ENCODE peak calls at places on chromosomes 16 and 17, in nine cellular contexts. Y is HEK293T, Q is EL, L is heart left ventricle, W is NCI-H1436, R is progenitor cell of endocrine pancreas, X is anterior cingulate cortex, D is COLO829, P is Kasumi-1. A is an unnamed sample.

GRCh38 chr16:86308514-86308913 is 201.8 kb upstream of the FOXF1 start:
- DNase-seq in Y (no peak), Q (no peak), L (no peak), W (no peak), R (no peak), X (no peak), D (no peak), P (no peak), A (no peak)

GRCh38 chr17:50146230-50146926 is 4.1 kb downstream of the PPP1R9B start:
- DNase-seq in Y (no peak), Q (no peak), L (peak), W (no peak), R (no peak), X (no peak), D (no peak), P (no peak), A (no peak)

GRCh38 chr17:59160203-59161025 is 4.9 kb downstream of the PRR11 start:
- DNase-seq in Y (no peak), Q (no peak), L (no peak), W (no peak), R (no peak), X (no peak), D (no peak), P (no peak), A (no peak)

GRCh38 chr16:19415461-19415860 is 2.2 kb upstream of the TMC5 start:
- DNase-seq in Y (no peak), Q (no peak), L (no peak), W (no peak), R (no peak), X (no peak), D (no peak), P (no peak), A (no peak)

GRCh38 chr16:81443688-81444447 is 740 bp upstream of the CMIP start:
- DNase-seq in Y (no peak), Q (no peak), L (no peak), W (no peak), R (peak), X (no peak), D (no peak), P (no peak), A (peak)

GRCh38 chr16:77137045-77137444 is 53.9 kb upstream of the MON1B start:
- DNase-seq in Y (no peak), Q (no peak), L (no peak), W (no peak), R (no peak), X (no peak), D (no peak), P (no peak), A (no peak)

GRCh38 chr16:51949260-51949659 is 597.7 kb downstream of the TOX3 start:
- DNase-seq in Y (no peak), Q (no peak), L (no peak), W (no peak), R (no peak), X (no peak), D (no peak), P (no peak), A (no peak)

GRCh38 chr17:39177256-39177655 is 11.3 kb upstream of the ARL5C start:
- DNase-seq in Y (no peak), Q (no peak), L (no peak), W (no peak), R (no peak), X (no peak), D (no peak), P (no peak), A (no peak)

GRCh38 chr16:66020642-66021041 is 345.8 kb upstream of the CDH5 start:
- DNase-seq in Y (no peak), Q (peak), L (no peak), W (no peak), R (no peak), X (no peak), D (no peak), P (no peak), A (no peak)

GRCh38 chr16:87697792-87698191 is 68.0 kb downstream of the KLHDC4 start:
- DNase-seq in Y (no peak), Q (no peak), L (no peak), W (no peak), R (no peak), X (no peak), D (no peak), P (no peak), A (no peak)

GRCh38 chr17:74971842-74972106 is 785 bp downstream of the HID1 start:
- DNase-seq in Y (no peak), Q (no peak), L (no peak), W (no peak), R (no peak), X (no peak), D (no peak), P (no peak), A (no peak)

GRCh38 chr16:5916711-5917191 is 819.2 kb upstream of the EEF2KMT start:
- DNase-seq in Y (no peak), Q (no peak), L (no peak), W (no peak), R (no peak), X (no peak), D (no peak), P (no peak), A (no peak)

GRCh38 chr17:9209781-9210370 is 188.6 kb downstream of the NTN1 start:
- DNase-seq in Y (no peak), Q (no peak), L (peak), W (no peak), R (no peak), X (no peak), D (no peak), P (no peak), A (no peak)

GRCh38 chr17:63435681-63436522 is 10.2 kb downstream of the CYB561 start:
- DNase-seq in Y (no peak), Q (no peak), L (no peak), W (peak), R (no peak), X (no peak), D (no peak), P (no peak), A (no peak)

GRCh38 chr17:78805301-78805700 is 23.2 kb upstream of the CYTH1 start:
- DNase-seq in Y (no peak), Q (no peak), L (no peak), W (no peak), R (no peak), X (no peak), D (no peak), P (peak), A (no peak)

GRCh38 chr16:65119905-65120341 is 1.9 kb downstream of the CDH11 start:
- DNase-seq in Y (no peak), Q (peak), L (no peak), W (no peak), R (no peak), X (no peak), D (no peak), P (no peak), A (no peak)

GRCh38 chr17:2025220-2025621 is at the start of gene RTN4RL1:
- DNase-seq in Y (peak), Q (peak), L (peak), W (peak), R (peak), X (peak), D (no peak), P (peak), A (no peak)

GRCh38 chr17:71109697-71110096 is 940.4 kb downstream of the KCNJ2 start:
- DNase-seq in Y (no peak), Q (no peak), L (no peak), W (no peak), R (no peak), X (no peak), D (no peak), P (no peak), A (no peak)

GRCh38 chr17:42472709-42473521 is 14.2 kb downstream of the ATP6V0A1 start:
- DNase-seq in Y (no peak), Q (peak), L (no peak), W (no peak), R (no peak), X (no peak), D (no peak), P (no peak), A (no peak)

GRCh38 chr17:64074704-64075484 is 54.5 kb upstream of the ICAM2 start:
- DNase-seq in Y (no peak), Q (peak), L (no peak), W (no peak), R (no peak), X (no peak), D (no peak), P (peak), A (no peak)

GRCh38 chr17:38363016-38363415 is 11.4 kb downstream of the SOCS7 start:
- DNase-seq in Y (no peak), Q (no peak), L (no peak), W (no peak), R (no peak), X (no peak), D (no peak), P (no peak), A (no peak)